ENCODE peak calls at places on chromosomes 4 and X, in nine cellular contexts. A, K, N, J, R, O, M, E and I are unnamed samples.

GRCh38 chrX:134658421-134658896 is at the start of gene PLAC1:
- DNase-seq in A (no peak), K (no peak), N (no peak), J (no peak), R (no peak), O (no peak), M (no peak), E (no peak), I (peak; percentile 49)

GRCh38 chr4:82975792-82976191 is 34.8 kb downstream of the LIN54 start:
- DNase-seq in A (no peak), K (no peak), N (no peak), J (no peak), R (peak; percentile 83), O (no peak), M (no peak), E (peak; percentile 61), I (no peak)

GRCh38 chr4:6939761-6940743 is 30.4 kb downstream of the TBC1D14 start:
- DNase-seq in A (no peak), K (no peak), N (no peak), J (no peak), R (no peak), O (no peak), M (no peak), E (no peak), I (no peak)

GRCh38 chrX:1011632-1012283 is 200.7 kb downstream of the CRLF2 start:
- DNase-seq in A (no peak), K (no peak), N (no peak), J (no peak), R (no peak), O (no peak), M (no peak), E (no peak), I (no peak)

GRCh38 chr4:46441116-46441859 is 51.4 kb upstream of the GABRA2 start:
- DNase-seq in A (no peak), K (no peak), N (no peak), J (no peak), R (no peak), O (no peak), M (no peak), E (peak; percentile 6), I (no peak)

GRCh38 chrX:20742106-20742505 is 475.4 kb upstream of the RPS6KA3 start:
- DNase-seq in A (no peak), K (no peak), N (no peak), J (no peak), R (no peak), O (no peak), M (no peak), E (peak; percentile 53), I (no peak)

GRCh38 chrX:19177710-19178109 is 55.4 kb upstream of the ADGRG2 start:
- DNase-seq in A (no peak), K (no peak), N (no peak), J (peak; percentile 45), R (no peak), O (no peak), M (no peak), E (no peak), I (no peak)

GRCh38 chrX:149495573-149496071 is 9.5 kb downstream of the IDS start:
- DNase-seq in A (no peak), K (no peak), N (no peak), J (peak; percentile 61), R (peak; percentile 84), O (no peak), M (peak; percentile 48), E (peak; percentile 72), I (peak; percentile 87)

GRCh38 chr4:73839715-73840114 is 3.2 kb downstream of the CXCL6 start:
- DNase-seq in A (no peak), K (no peak), N (no peak), J (no peak), R (no peak), O (no peak), M (no peak), E (no peak), I (no peak)

GRCh38 chr4:139791681-139792080 is 126.1 kb downstream of the MGST2 start:
- DNase-seq in A (no peak), K (no peak), N (no peak), J (no peak), R (no peak), O (no peak), M (no peak), E (no peak), I (no peak)

GRCh38 chrX:56368962-56369361 is 136.8 kb downstream of the KLF8 start:
- DNase-seq in A (no peak), K (no peak), N (no peak), J (no peak), R (no peak), O (no peak), M (no peak), E (no peak), I (no peak)

GRCh38 chr4:175536852-175537453 is 275.1 kb downstream of the GPM6A start:
- DNase-seq in A (no peak), K (no peak), N (peak; percentile 82), J (peak; percentile 78), R (peak; percentile 45), O (no peak), M (no peak), E (peak; percentile 66), I (peak; percentile 76)

GRCh38 chr4:159283697-159284492 is 181.0 kb downstream of the RAPGEF2 start:
- DNase-seq in A (no peak), K (no peak), N (no peak), J (peak; percentile 80), R (peak; percentile 92), O (no peak), M (no peak), E (peak; percentile 78), I (peak; percentile 7)

GRCh38 chr4:3486556-3487270 is 23.6 kb downstream of the DOK7 start:
- DNase-seq in A (no peak), K (no peak), N (peak; percentile 63), J (no peak), R (no peak), O (no peak), M (no peak), E (no peak), I (peak; percentile 65)

GRCh38 chrX:143768976-143769375 is 48.4 kb upstream of the SPANXN2 start:
- DNase-seq in A (no peak), K (no peak), N (no peak), J (no peak), R (no peak), O (no peak), M (no peak), E (no peak), I (peak; percentile 6)

GRCh38 chr4:178553201-178553600 is 1111.0 kb upstream of the AGA start:
- DNase-seq in A (no peak), K (no peak), N (no peak), J (no peak), R (no peak), O (no peak), M (no peak), E (no peak), I (peak; percentile 15)

GRCh38 chr4:92968556-92968955 is 664.8 kb downstream of the GRID2 start:
- DNase-seq in A (no peak), K (no peak), N (no peak), J (no peak), R (no peak), O (no peak), M (no peak), E (no peak), I (no peak)